ENCODE peak calls at places on chromosomes 3 and 15, in eight cellular contexts. G is psoas muscle, C is dorsolateral prefrontal cortex, A is endothelial cell, U is H9, N is natural killer cell, Q is uterus, D is brain microvascular endothelial cell. H is an unnamed sample.

GRCh38 chr3:133038089-133038730 is at the start of gene TMEM108:
- DNase-seq in A (peak), N (no peak), G (peak), U (peak), C (peak), D (peak), Q (peak), H (no peak)

GRCh38 chr15:47870956-47871625 is 153.8 kb downstream of the SEMA6D start:
- DNase-seq in N (no peak), A (no peak), D (peak), Q (no peak), U (no peak), G (no peak), C (no peak), H (peak)

GRCh38 chr3:72660270-72661114 is 187.8 kb downstream of the SHQ1 start:
- DNase-seq in C (no peak), Q (no peak), A (no peak), U (no peak), G (no peak), D (no peak), N (no peak), H (no peak)

GRCh38 chr3:82815417-82816058 is 1054.1 kb upstream of the GBE1 start:
- DNase-seq in Q (no peak), A (no peak), C (no peak), N (no peak), G (no peak), U (no peak), D (no peak), H (no peak)

GRCh38 chr3:32577621-32578556 is 7.2 kb upstream of the DYNC1LI1 start:
- DNase-seq in G (no peak), N (no peak), Q (no peak), D (no peak), A (no peak), C (no peak), U (no peak), H (no peak)

GRCh38 chr15:78695849-78696248 is 54.8 kb upstream of the CHRNB4 start:
- DNase-seq in G (no peak), A (no peak), N (no peak), U (no peak), Q (no peak), D (no peak), C (no peak), H (no peak)

GRCh38 chr3:171791695-171792082 is 18.6 kb downstream of the PLD1 start:
- DNase-seq in U (no peak), N (no peak), Q (no peak), D (peak), C (no peak), G (no peak), A (peak), H (no peak)

GRCh38 chr3:126782554-126782953 is 78.5 kb downstream of the CHCHD6 start:
- DNase-seq in A (no peak), Q (no peak), N (no peak), U (no peak), G (peak), C (no peak), D (peak), H (peak)

GRCh38 chr3:108218811-108219210 is 3.4 kb downstream of the IFT57 start:
- DNase-seq in U (no peak), G (no peak), D (no peak), C (no peak), A (no peak), N (no peak), Q (no peak), H (no peak)

GRCh38 chr3:71083726-71084131 is 499.8 kb downstream of the FOXP1 start:
- DNase-seq in G (no peak), N (no peak), C (no peak), Q (no peak), D (no peak), U (no peak), A (no peak), H (no peak)

GRCh38 chr3:160564205-160564922 is 1.0 kb downstream of the KPNA4 start:
- DNase-seq in A (peak), N (no peak), G (no peak), U (no peak), Q (no peak), C (no peak), D (no peak), H (no peak)

GRCh38 chr3:197675568-197675860 is 61.2 kb downstream of the RUBCN start:
- DNase-seq in D (no peak), C (no peak), Q (no peak), G (no peak), A (no peak), U (no peak), N (no peak), H (no peak)

GRCh38 chr15:74497584-74497983 is 36.6 kb upstream of the UBL7 start:
- DNase-seq in G (no peak), D (no peak), A (no peak), Q (no peak), C (no peak), U (no peak), N (no peak), H (no peak)

GRCh38 chr15:48939686-48940085 is 24.0 kb downstream of the SHC4 start:
- DNase-seq in Q (no peak), D (peak), A (no peak), C (no peak), U (no peak), G (no peak), N (no peak), H (peak)

GRCh38 chr3:193605876-193606275 is 12.9 kb downstream of the OPA1 start:
- DNase-seq in D (peak), N (no peak), C (no peak), Q (no peak), U (peak), G (no peak), A (peak), H (no peak)

GRCh38 chr3:71510485-71510884 is 73.0 kb downstream of the FOXP1 start:
- DNase-seq in D (peak), N (no peak), C (no peak), G (no peak), Q (no peak), U (no peak), A (no peak), H (no peak)

GRCh38 chr3:126994661-126995161 is 11.8 kb downstream of the PLXNA1 start:
- DNase-seq in Q (peak), D (no peak), N (no peak), G (peak), A (no peak), U (no peak), C (no peak), H (no peak)

GRCh38 chr3:30657914-30658313 is 51.5 kb downstream of the TGFBR2 start:
- DNase-seq in C (no peak), D (no peak), Q (no peak), G (no peak), U (no peak), A (no peak), N (no peak), H (no peak)

GRCh38 chr15:31360158-31360561 is 33.5 kb downstream of the KLF13 start:
- DNase-seq in Q (no peak), N (no peak), D (no peak), C (no peak), A (no peak), G (no peak), U (no peak), H (no peak)

GRCh38 chr3:118213892-118214291 is 820.8 kb downstream of the IGSF11 start:
- DNase-seq in D (no peak), G (no peak), Q (no peak), U (no peak), A (no peak), C (no peak), N (no peak), H (no peak)

GRCh38 chr15:74170845-74171578 is 2.5 kb upstream of the ISLR start:
- DNase-seq in U (peak), G (no peak), D (no peak), A (no peak), N (no peak), C (no peak), Q (no peak), H (no peak)

GRCh38 chr3:56302417-56302816 is 165.8 kb downstream of the ERC2 start:
- DNase-seq in U (no peak), D (no peak), Q (no peak), A (peak), C (no peak), N (no peak), G (no peak), H (no peak)

GRCh38 chr15:82100116-82100795 is 54.4 kb upstream of the MEX3B start:
- DNase-seq in D (no peak), U (no peak), C (no peak), A (no peak), N (no peak), G (no peak), Q (no peak), H (no peak)

GRCh38 chr3:8458235-8458634 is 43.4 kb upstream of the LMCD1 start:
- DNase-seq in C (no peak), D (no peak), U (no peak), Q (no peak), A (no peak), N (no peak), G (no peak), H (peak)

GRCh38 chr3:123025642-123026521 is 1.7 kb downstream of the SEMA5B start:
- DNase-seq in U (peak), Q (peak), N (no peak), C (no peak), A (peak), D (no peak), G (peak), H (no peak)

GRCh38 chr3:189961525-189962161 is 159.1 kb downstream of the P3H2 start:
- DNase-seq in U (peak), A (peak), C (peak), Q (peak), N (peak), G (peak), D (peak), H (no peak)

GRCh38 chr3:46861293-46861995 is 1.8 kb downstream of the MYL3 start:
- DNase-seq in G (peak), N (no peak), C (no peak), A (no peak), Q (peak), U (no peak), D (no peak), H (no peak)

GRCh38 chr3:189488241-189488767 is 142.9 kb upstream of the TP63 start:
- DNase-seq in D (peak), Q (no peak), G (peak), N (no peak), U (no peak), C (no peak), A (no peak), H (no peak)

GRCh38 chr15:68658151-68658550 is 79.4 kb downstream of the CORO2B start:
- DNase-seq in U (no peak), D (no peak), G (no peak), N (no peak), C (peak), Q (peak), A (no peak), H (no peak)

GRCh38 chr3:122974764-122975162 is 52.8 kb downstream of the SEMA5B start:
- DNase-seq in G (no peak), A (no peak), Q (peak), D (peak), C (peak), N (no peak), U (no peak), H (no peak)

GRCh38 chr15:31302778-31303433 is 23.7 kb upstream of the KLF13 start:
- DNase-seq in Q (no peak), G (no peak), U (no peak), A (no peak), N (no peak), D (no peak), C (no peak), H (no peak)

GRCh38 chr3:12964713-12965612 is 108.3 kb downstream of the IQSEC1 start:
- DNase-seq in G (no peak), U (no peak), Q (no peak), D (no peak), N (no peak), C (no peak), A (no peak), H (no peak)

GRCh38 chr3:13507791-13508339 is 27.8 kb downstream of the HDAC11 start:
- DNase-seq in D (no peak), U (no peak), G (no peak), N (no peak), C (peak), A (no peak), Q (no peak), H (no peak)

GRCh38 chr15:25415217-25415616 is 23.6 kb downstream of the UBE3A start:
- DNase-seq in N (no peak), Q (no peak), D (no peak), U (no peak), G (no peak), C (no peak), A (no peak), H (no peak)

GRCh38 chr15:43792761-43793493 is 807 bp downstream of the SERF2 start:
- DNase-seq in C (no peak), A (peak), N (peak), D (no peak), G (peak), U (no peak), Q (no peak), H (no peak)
- TF ChIP-seq CTCF in C (no peak), A (no peak), N (no peak), D (no peak), G (peak), U (peak), Q (no peak), H (peak)

GRCh38 chr3:58574682-58575081 is 2.5 kb downstream of the FAM107A start:
- DNase-seq in Q (no peak), U (no peak), D (no peak), N (no peak), A (no peak), G (no peak), C (no peak), H (no peak)

GRCh38 chr3:58576716-58577115 is 475 bp downstream of the FAM107A start:
- DNase-seq in G (no peak), A (no peak), C (no peak), Q (no peak), D (no peak), U (no peak), N (no peak), H (no peak)

GRCh38 chr3:58575986-58576652 is 1.1 kb downstream of the FAM107A start:
- DNase-seq in U (no peak), Q (no peak), C (no peak), N (no peak), G (no peak), A (no peak), D (no peak), H (no peak)

GRCh38 chr3:58578873-58579272 is 1.7 kb upstream of the FAM107A start:
- DNase-seq in U (no peak), G (no peak), A (no peak), N (no peak), D (no peak), C (no peak), Q (no peak), H (no peak)

GRCh38 chr3:58577269-58577821 is at the start of gene FAM107A:
- DNase-seq in Q (peak), N (no peak), G (no peak), U (peak), D (peak), A (peak), C (peak), H (peak)
- TF ChIP-seq CTCF in Q (peak), N (no peak), G (no peak), U (peak), D (peak), A (no peak), C (peak), H (peak)

GRCh38 chr15:66952756-66953522 is 112.5 kb upstream of the SMAD3 start:
- DNase-seq in C (no peak), U (no peak), A (no peak), G (no peak), Q (no peak), N (no peak), D (no peak), H (no peak)

GRCh38 chr15:66950114-66950513 is 115.3 kb upstream of the SMAD3 start:
- DNase-seq in N (no peak), G (no peak), A (no peak), C (no peak), U (no peak), Q (no peak), D (no peak), H (no peak)

GRCh38 chr15:66953523-66954229 is 111.7 kb upstream of the SMAD3 start:
- DNase-seq in Q (no peak), C (no peak), A (no peak), N (no peak), U (no peak), G (no peak), D (no peak), H (no peak)

GRCh38 chr15:66951531-66951930 is 113.9 kb upstream of the SMAD3 start:
- DNase-seq in N (no peak), C (no peak), U (no peak), A (no peak), G (no peak), Q (no peak), D (no peak), H (no peak)

DNA sequence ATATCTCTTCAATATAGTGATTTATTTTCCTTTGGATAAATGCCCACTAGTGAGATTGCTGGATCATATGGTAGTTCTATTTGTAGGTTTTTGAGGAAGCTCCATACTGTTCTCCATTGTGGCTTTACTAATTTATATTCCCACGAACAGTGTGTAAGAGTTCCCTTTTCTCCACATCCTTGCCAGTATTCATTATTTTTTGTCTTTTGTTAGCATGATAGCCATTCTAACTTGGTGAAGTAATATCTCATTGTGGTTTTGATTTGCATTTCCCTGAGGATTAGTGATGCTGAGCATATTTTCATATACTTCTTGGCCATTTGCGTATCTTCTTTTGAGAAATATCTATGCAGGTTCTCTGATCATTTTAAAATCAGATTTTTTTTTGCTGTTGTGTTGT is 113.4 kb upstream of the SMAD3 start:
- DNase-seq in U (no peak), A (no peak), G (no peak), N (no peak), C (no peak), D (no peak), Q (no peak), H (no peak)
- TF ChIP-seq CTCF in U (no peak), A (no peak), G (no peak), N (no peak), C (no peak), D (no peak), Q (no peak), H (no peak)

DNA sequence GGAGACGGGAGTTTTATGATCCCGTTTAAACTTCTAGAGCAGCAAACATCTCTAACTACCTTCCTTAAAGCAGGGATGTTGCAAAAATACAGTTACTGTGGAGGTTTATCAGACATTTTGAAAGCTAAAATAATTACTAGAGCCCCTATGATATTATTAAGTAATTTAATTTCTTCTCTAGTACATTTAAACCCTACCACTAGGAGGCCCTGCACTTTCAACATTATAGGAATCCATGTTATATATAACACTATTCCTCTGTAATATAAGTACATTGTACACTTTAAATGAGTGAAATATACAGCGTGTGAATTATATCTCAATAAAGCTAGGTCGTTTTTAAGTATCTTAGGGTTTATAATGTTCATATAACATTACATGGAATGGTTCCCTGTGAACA is 11.5 kb downstream of the SETMAR start:
- DNase-seq in G (no peak), C (no peak), D (no peak), A (no peak), U (no peak), N (no peak), Q (no peak), H (no peak)
- TF ChIP-seq CTCF in G (no peak), C (no peak), D (peak), A (peak), U (peak), N (peak), Q (no peak), H (peak)

GRCh38 chr15:45378149-45378912 is at the start of gene GATM:
- DNase-seq in U (peak), A (peak), N (peak), D (peak), C (peak), Q (peak), G (peak), H (peak)

GRCh38 chr15:45376300-45376928 is 1.9 kb downstream of the GATM start:
- DNase-seq in Q (no peak), D (no peak), U (no peak), A (no peak), G (no peak), C (peak), N (no peak), H (no peak)

GRCh38 chr15:45378913-45379262 is 544 bp upstream of the GATM start:
- DNase-seq in D (no peak), N (no peak), U (no peak), C (no peak), G (peak), A (no peak), Q (no peak), H (no peak)

GRCh38 chr15:45376967-45377629 is 1.2 kb downstream of the GATM start:
- DNase-seq in G (no peak), A (no peak), C (no peak), D (no peak), Q (no peak), N (no peak), U (no peak), H (no peak)

DNA sequence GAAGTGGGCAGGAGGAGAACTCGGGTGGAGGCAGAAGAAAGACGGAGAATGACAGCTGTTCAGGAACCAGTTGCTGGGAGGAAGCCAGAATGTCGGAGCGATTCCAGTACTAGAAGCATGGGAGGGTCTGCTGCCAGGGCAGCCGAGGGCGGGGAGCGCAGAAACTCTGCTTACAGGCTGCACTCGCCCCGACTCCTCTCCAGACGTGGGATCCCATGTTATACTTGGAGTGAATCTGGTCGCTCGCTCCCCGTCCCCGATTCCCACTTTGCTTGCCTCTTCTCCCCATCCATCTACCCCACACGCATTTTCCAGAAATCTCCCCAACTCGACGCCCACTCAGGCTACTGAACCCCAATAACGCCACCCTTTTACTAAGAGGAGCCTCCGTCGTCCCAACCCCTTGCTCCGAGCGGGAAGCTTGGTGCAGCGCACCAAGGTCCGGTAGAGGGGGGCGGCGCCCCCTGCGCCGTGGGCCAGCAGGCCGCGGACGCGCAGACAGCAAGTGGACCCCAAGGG is 655 bp downstream of the GATM start:
- DNase-seq in D (no peak), G (peak), U (peak), N (no peak), Q (peak), A (no peak), C (peak), H (no peak)
- TF ChIP-seq CTCF in D (no peak), G (no peak), U (no peak), N (no peak), Q (no peak), A (no peak), C (no peak), H (no peak)